ENCODE peak calls at places on chromosomes 4 and X, in ten cellular contexts. One of them, this sample, is unnamed.

GRCh38 chr4:140163029-140163810 is 9.2 kb upstream of the MAML3 start:
- DNase-seq in HCT116: no peak
- DNase-seq in WTC11: no peak
- DNase-seq in stomach: no peak
- DNase-seq in AG04449: no peak
- DNase-seq in psoas muscle: peak
- DNase-seq in CD4-positive, alpha-beta T cell: no peak
- DNase-seq in transverse colon: no peak
- DNase-seq in left lung: no peak
- DNase-seq in pancreas: no peak
- DNase-seq in this sample: no peak

GRCh38 chr4:6458528-6458927 is 13.9 kb downstream of the PPP2R2C start:
- DNase-seq in AG04449: no peak
- DNase-seq in psoas muscle: no peak
- DNase-seq in left lung: no peak
- DNase-seq in transverse colon: no peak
- DNase-seq in stomach: no peak
- DNase-seq in CD4-positive, alpha-beta T cell: no peak
- DNase-seq in WTC11: no peak
- DNase-seq in HCT116: no peak
- DNase-seq in pancreas: no peak
- DNase-seq in this sample: no peak

GRCh38 chr4:177108708-177109107 is 201.0 kb upstream of the NEIL3 start:
- DNase-seq in HCT116: no peak
- DNase-seq in psoas muscle: no peak
- DNase-seq in transverse colon: no peak
- DNase-seq in stomach: no peak
- DNase-seq in WTC11: no peak
- DNase-seq in pancreas: no peak
- DNase-seq in AG04449: no peak
- DNase-seq in CD4-positive, alpha-beta T cell: no peak
- DNase-seq in left lung: no peak
- DNase-seq in this sample: no peak

GRCh38 chr4:150938417-150938816 is 76.7 kb downstream of the LRBA start:
- DNase-seq in AG04449: no peak
- DNase-seq in HCT116: no peak
- DNase-seq in left lung: no peak
- DNase-seq in transverse colon: no peak
- DNase-seq in psoas muscle: no peak
- DNase-seq in WTC11: no peak
- DNase-seq in pancreas: no peak
- DNase-seq in stomach: no peak
- DNase-seq in CD4-positive, alpha-beta T cell: no peak
- DNase-seq in this sample: no peak

GRCh38 chr4:58313444-58313843 is 1203.3 kb upstream of the IGFBP7 start:
- DNase-seq in transverse colon: no peak
- DNase-seq in stomach: no peak
- DNase-seq in AG04449: no peak
- DNase-seq in psoas muscle: no peak
- DNase-seq in pancreas: no peak
- DNase-seq in CD4-positive, alpha-beta T cell: no peak
- DNase-seq in HCT116: no peak
- DNase-seq in left lung: no peak
- DNase-seq in WTC11: no peak
- DNase-seq in this sample: no peak

GRCh38 chrX:30713061-30713525 is 59.9 kb downstream of the GK start:
- DNase-seq in HCT116: peak
- DNase-seq in pancreas: peak
- DNase-seq in WTC11: peak
- DNase-seq in CD4-positive, alpha-beta T cell: peak
- DNase-seq in transverse colon: peak
- DNase-seq in left lung: no peak
- DNase-seq in psoas muscle: peak
- DNase-seq in AG04449: peak
- DNase-seq in stomach: peak
- DNase-seq in this sample: peak

GRCh38 chr4:46894841-46895240 is 14.2 kb downstream of the COX7B2 start:
- DNase-seq in left lung: no peak
- DNase-seq in AG04449: no peak
- DNase-seq in stomach: no peak
- DNase-seq in pancreas: no peak
- DNase-seq in CD4-positive, alpha-beta T cell: no peak
- DNase-seq in transverse colon: no peak
- DNase-seq in WTC11: no peak
- DNase-seq in HCT116: no peak
- DNase-seq in psoas muscle: no peak
- DNase-seq in this sample: no peak

GRCh38 chr4:157572291-157572690 is 351.8 kb downstream of the GRIA2 start:
- DNase-seq in pancreas: no peak
- DNase-seq in HCT116: no peak
- DNase-seq in transverse colon: no peak
- DNase-seq in WTC11: no peak
- DNase-seq in left lung: no peak
- DNase-seq in CD4-positive, alpha-beta T cell: no peak
- DNase-seq in psoas muscle: no peak
- DNase-seq in AG04449: no peak
- DNase-seq in stomach: no peak
- DNase-seq in this sample: no peak

GRCh38 chr4:52861171-52861873 is 795 bp upstream of the RASL11B start:
- DNase-seq in CD4-positive, alpha-beta T cell: no peak
- DNase-seq in pancreas: no peak
- DNase-seq in stomach: no peak
- DNase-seq in transverse colon: no peak
- DNase-seq in WTC11: peak
- DNase-seq in left lung: no peak
- DNase-seq in AG04449: no peak
- DNase-seq in psoas muscle: no peak
- DNase-seq in HCT116: no peak
- DNase-seq in this sample: no peak

GRCh38 chr4:36823199-36823967 is 421.2 kb upstream of the NWD2 start:
- DNase-seq in transverse colon: no peak
- DNase-seq in psoas muscle: no peak
- DNase-seq in WTC11: no peak
- DNase-seq in AG04449: no peak
- DNase-seq in left lung: no peak
- DNase-seq in pancreas: no peak
- DNase-seq in HCT116: no peak
- DNase-seq in CD4-positive, alpha-beta T cell: no peak
- DNase-seq in stomach: no peak
- DNase-seq in this sample: no peak

GRCh38 chr4:6330384-6330767 is 60.7 kb downstream of the WFS1 start:
- DNase-seq in CD4-positive, alpha-beta T cell: no peak
- DNase-seq in WTC11: no peak
- DNase-seq in psoas muscle: no peak
- DNase-seq in left lung: no peak
- DNase-seq in HCT116: no peak
- DNase-seq in transverse colon: no peak
- DNase-seq in AG04449: no peak
- DNase-seq in stomach: no peak
- DNase-seq in pancreas: no peak
- DNase-seq in this sample: no peak

GRCh38 chr4:64882311-64883086 is 473.2 kb upstream of the TECRL start:
- DNase-seq in AG04449: no peak
- DNase-seq in HCT116: no peak
- DNase-seq in stomach: no peak
- DNase-seq in transverse colon: no peak
- DNase-seq in psoas muscle: no peak
- DNase-seq in CD4-positive, alpha-beta T cell: no peak
- DNase-seq in pancreas: no peak
- DNase-seq in left lung: no peak
- DNase-seq in WTC11: no peak
- DNase-seq in this sample: no peak

GRCh38 chr4:37928896-37929537 is 31.2 kb upstream of the PTTG2 start:
- DNase-seq in WTC11: no peak
- DNase-seq in CD4-positive, alpha-beta T cell: no peak
- DNase-seq in HCT116: no peak
- DNase-seq in left lung: no peak
- DNase-seq in AG04449: no peak
- DNase-seq in pancreas: no peak
- DNase-seq in transverse colon: no peak
- DNase-seq in psoas muscle: no peak
- DNase-seq in stomach: no peak
- DNase-seq in this sample: no peak

GRCh38 chrX:1661048-1661921 is 46.4 kb downstream of the ASMT start:
- DNase-seq in transverse colon: peak
- DNase-seq in CD4-positive, alpha-beta T cell: no peak
- DNase-seq in WTC11: peak
- DNase-seq in left lung: peak
- DNase-seq in AG04449: no peak
- DNase-seq in pancreas: no peak
- DNase-seq in HCT116: peak
- DNase-seq in stomach: peak
- DNase-seq in psoas muscle: peak
- DNase-seq in this sample: no peak

GRCh38 chrX:56563231-56564116 is at the start of gene UBQLN2:
- DNase-seq in CD4-positive, alpha-beta T cell: peak
- DNase-seq in psoas muscle: peak
- DNase-seq in HCT116: peak
- DNase-seq in pancreas: peak
- DNase-seq in AG04449: no peak
- DNase-seq in WTC11: peak
- DNase-seq in left lung: peak
- DNase-seq in stomach: peak
- DNase-seq in transverse colon: peak
- DNase-seq in this sample: peak

GRCh38 chr4:169823685-169824084 is 65.9 kb upstream of the HPF1 start:
- DNase-seq in HCT116: no peak
- DNase-seq in left lung: no peak
- DNase-seq in CD4-positive, alpha-beta T cell: peak
- DNase-seq in AG04449: no peak
- DNase-seq in psoas muscle: no peak
- DNase-seq in WTC11: peak
- DNase-seq in pancreas: peak
- DNase-seq in transverse colon: peak
- DNase-seq in stomach: no peak
- DNase-seq in this sample: peak

GRCh38 chr4:5957091-5957490 is 61.1 kb downstream of the C4orf50 start:
- DNase-seq in left lung: no peak
- DNase-seq in CD4-positive, alpha-beta T cell: no peak
- DNase-seq in psoas muscle: no peak
- DNase-seq in AG04449: no peak
- DNase-seq in HCT116: no peak
- DNase-seq in WTC11: no peak
- DNase-seq in transverse colon: no peak
- DNase-seq in stomach: no peak
- DNase-seq in pancreas: no peak
- DNase-seq in this sample: no peak

GRCh38 chr4:100836929-100837328 is 319.1 kb upstream of the EMCN start:
- DNase-seq in HCT116: no peak
- DNase-seq in transverse colon: no peak
- DNase-seq in AG04449: no peak
- DNase-seq in left lung: no peak
- DNase-seq in stomach: no peak
- DNase-seq in psoas muscle: no peak
- DNase-seq in WTC11: no peak
- DNase-seq in CD4-positive, alpha-beta T cell: no peak
- DNase-seq in pancreas: no peak
- DNase-seq in this sample: no peak

GRCh38 chrX:10190367-10190766 is 33.6 kb downstream of the CLCN4 start:
- DNase-seq in stomach: no peak
- DNase-seq in psoas muscle: no peak
- DNase-seq in left lung: no peak
- DNase-seq in WTC11: no peak
- DNase-seq in pancreas: no peak
- DNase-seq in CD4-positive, alpha-beta T cell: no peak
- DNase-seq in transverse colon: peak
- DNase-seq in HCT116: peak
- DNase-seq in AG04449: no peak
- DNase-seq in this sample: peak
- TF ChIP-seq CTCF in stomach: no peak
- TF ChIP-seq CTCF in psoas muscle: peak
- TF ChIP-seq CTCF in left lung: no peak
- TF ChIP-seq CTCF in WTC11: no peak
- TF ChIP-seq CTCF in pancreas: peak
- TF ChIP-seq CTCF in CD4-positive, alpha-beta T cell: no peak
- TF ChIP-seq CTCF in transverse colon: peak
- TF ChIP-seq CTCF in HCT116: peak
- TF ChIP-seq CTCF in AG04449: peak
- TF ChIP-seq CTCF in this sample: peak

DNA sequence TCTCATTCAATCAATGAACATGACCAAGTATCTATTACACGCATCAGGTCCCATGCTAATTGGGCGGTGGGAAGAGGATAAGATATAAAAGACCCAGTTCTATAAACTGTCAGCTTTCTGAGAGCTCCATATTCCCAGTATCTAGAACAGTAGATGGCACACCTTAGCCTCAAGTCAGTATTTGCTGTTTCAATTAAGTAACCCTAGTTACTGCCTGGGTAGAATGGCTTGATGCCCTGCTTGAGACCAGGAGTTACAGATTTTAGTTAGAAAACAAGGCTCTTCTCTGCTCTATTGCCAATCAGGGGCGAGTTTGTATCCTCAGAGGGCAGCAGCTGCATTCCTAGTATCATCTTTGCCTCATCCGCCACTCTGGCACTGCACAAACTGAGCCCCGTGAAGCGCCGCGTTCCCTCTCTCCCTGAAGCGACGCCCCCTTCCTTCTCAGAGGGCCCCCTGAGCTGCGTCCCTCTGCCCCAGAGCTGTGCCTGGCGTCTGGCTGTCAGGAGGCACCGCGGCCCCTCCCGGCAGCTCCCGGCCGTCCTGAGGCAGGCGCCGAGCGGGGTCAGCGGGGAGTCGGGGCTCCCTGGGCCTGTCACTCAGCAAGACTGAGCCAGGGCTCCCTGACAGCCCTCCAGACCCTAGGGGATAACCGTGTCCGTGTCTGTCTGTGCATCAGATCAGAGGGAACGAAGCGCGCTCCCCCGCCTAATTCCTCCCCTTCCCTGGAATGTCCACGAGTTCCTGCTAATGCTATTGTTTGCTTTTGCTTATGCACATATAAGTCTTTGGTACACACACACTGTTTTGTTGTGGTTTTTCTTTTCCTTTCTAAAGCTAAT is 212.4 kb upstream of the TTC29 start:
- DNase-seq in left lung: peak
- DNase-seq in transverse colon: peak
- DNase-seq in AG04449: no peak
- DNase-seq in HCT116: no peak
- DNase-seq in stomach: peak
- DNase-seq in psoas muscle: peak
- DNase-seq in CD4-positive, alpha-beta T cell: no peak
- DNase-seq in WTC11: peak
- DNase-seq in pancreas: no peak
- DNase-seq in this sample: no peak
- TF ChIP-seq CTCF in left lung: no peak
- TF ChIP-seq CTCF in transverse colon: no peak
- TF ChIP-seq CTCF in AG04449: no peak
- TF ChIP-seq CTCF in HCT116: no peak
- TF ChIP-seq CTCF in stomach: no peak
- TF ChIP-seq CTCF in psoas muscle: no peak
- TF ChIP-seq CTCF in CD4-positive, alpha-beta T cell: no peak
- TF ChIP-seq CTCF in WTC11: no peak
- TF ChIP-seq CTCF in pancreas: no peak
- TF ChIP-seq CTCF in this sample: no peak

GRCh38 chr4:23881674-23882337 is 8.0 kb downstream of the PPARGC1A start:
- DNase-seq in WTC11: no peak
- DNase-seq in left lung: no peak
- DNase-seq in HCT116: no peak
- DNase-seq in CD4-positive, alpha-beta T cell: no peak
- DNase-seq in stomach: no peak
- DNase-seq in pancreas: no peak
- DNase-seq in psoas muscle: no peak
- DNase-seq in transverse colon: no peak
- DNase-seq in AG04449: no peak
- DNase-seq in this sample: no peak
- TF ChIP-seq CTCF in WTC11: no peak
- TF ChIP-seq CTCF in left lung: no peak
- TF ChIP-seq CTCF in HCT116: no peak
- TF ChIP-seq CTCF in CD4-positive, alpha-beta T cell: no peak
- TF ChIP-seq CTCF in stomach: no peak
- TF ChIP-seq CTCF in pancreas: no peak
- TF ChIP-seq CTCF in psoas muscle: peak
- TF ChIP-seq CTCF in transverse colon: peak
- TF ChIP-seq CTCF in AG04449: no peak
- TF ChIP-seq CTCF in this sample: no peak

GRCh38 chr4:122759639-122760310 is 27.3 kb downstream of the BBS12 start:
- DNase-seq in WTC11: no peak
- DNase-seq in CD4-positive, alpha-beta T cell: no peak
- DNase-seq in transverse colon: no peak
- DNase-seq in pancreas: no peak
- DNase-seq in AG04449: no peak
- DNase-seq in HCT116: no peak
- DNase-seq in psoas muscle: no peak
- DNase-seq in stomach: no peak
- DNase-seq in left lung: no peak
- DNase-seq in this sample: no peak
- TF ChIP-seq CTCF in WTC11: peak
- TF ChIP-seq CTCF in CD4-positive, alpha-beta T cell: no peak
- TF ChIP-seq CTCF in transverse colon: no peak
- TF ChIP-seq CTCF in pancreas: no peak
- TF ChIP-seq CTCF in AG04449: peak
- TF ChIP-seq CTCF in HCT116: peak
- TF ChIP-seq CTCF in psoas muscle: no peak
- TF ChIP-seq CTCF in stomach: no peak
- TF ChIP-seq CTCF in left lung: no peak
- TF ChIP-seq CTCF in this sample: peak